ENCODE peak calls at places on chromosomes 1 and 21, in seven cellular contexts. Y is K562, Q is HepG2, E is H1, N is GM12878, J is SK-N-SH, W is HCT116. R is an unnamed sample.

GRCh38 chr1:38347446-38348175 is 301.0 kb upstream of the POU3F1 start:
- DNase-seq in J (no peak), Q (no peak), Y (no peak), W (no peak), E (no peak), N (no peak), R (no peak)

GRCh38 chr1:232252719-232253118 is 377.2 kb downstream of the SIPA1L2 start:
- DNase-seq in N (no peak), J (no peak), Q (no peak), Y (no peak), E (no peak), W (no peak), R (peak)

GRCh38 chr1:47991187-47991586 is 6.0 kb downstream of the TRABD2B start:
- DNase-seq in J (no peak), Y (no peak), N (no peak), Q (no peak), E (no peak), W (peak), R (no peak)

GRCh38 chr1:150511551-150511950 is 3.6 kb downstream of the ECM1 start:
- DNase-seq in W (no peak), Y (no peak), E (no peak), J (no peak), Q (no peak), N (no peak), R (no peak)

GRCh38 chr1:202618387-202619022 is 91.7 kb downstream of the SYT2 start:
- DNase-seq in E (no peak), J (no peak), N (no peak), Y (no peak), Q (no peak), W (no peak), R (no peak)

GRCh38 chr1:245007686-245008085 is 143.3 kb upstream of the HNRNPU start:
- DNase-seq in N (no peak), Q (no peak), Y (no peak), W (no peak), E (no peak), J (no peak), R (no peak)

GRCh38 chr1:40717065-40717464 is 25.6 kb downstream of the NFYC start:
- DNase-seq in W (no peak), N (no peak), Q (no peak), J (no peak), E (no peak), Y (no peak), R (no peak)

GRCh38 chr1:8763888-8764287 is 53.6 kb downstream of the RERE start:
- DNase-seq in W (no peak), Q (no peak), N (peak), E (no peak), J (no peak), Y (peak), R (no peak)

GRCh38 chr1:41619511-41620364 is 135.3 kb upstream of the EDN2 start:
- DNase-seq in J (no peak), N (no peak), W (no peak), Q (no peak), E (peak), Y (no peak), R (no peak)

GRCh38 chr21:38080888-38081287 is 164.6 kb upstream of the KCNJ6 start:
- DNase-seq in N (no peak), W (no peak), Q (no peak), E (no peak), Y (no peak), J (no peak), R (no peak)

GRCh38 chr21:44425895-44426662 is 29.2 kb upstream of the LRRC3 start:
- DNase-seq in N (no peak), E (no peak), J (no peak), Q (no peak), W (no peak), Y (no peak), R (no peak)

GRCh38 chr1:87578464-87578863 is 249.8 kb downstream of the LMO4 start:
- DNase-seq in Y (no peak), N (no peak), Q (no peak), W (no peak), J (no peak), E (no peak), R (no peak)

GRCh38 chr1:21340230-21340564 is 49.9 kb upstream of the ECE1 start:
- DNase-seq in Q (no peak), E (no peak), J (no peak), W (no peak), Y (no peak), N (no peak), R (no peak)

GRCh38 chr1:76607712-76608111 is 259.6 kb upstream of the ST6GALNAC5 start:
- DNase-seq in W (no peak), E (no peak), N (no peak), Y (no peak), J (no peak), Q (no peak), R (no peak)

GRCh38 chr21:29114765-29115164 is 15.7 kb upstream of the MAP3K7CL start:
- DNase-seq in W (peak), Y (no peak), E (no peak), Q (no peak), N (no peak), J (no peak), R (peak)

GRCh38 chr21:44517175-44517899 is 22.7 kb downstream of the KRTAP10-1 start:
- DNase-seq in Q (peak), W (peak), J (peak), N (peak), Y (peak), E (no peak), R (peak)

GRCh38 chr1:35062518-35063196 is 16.5 kb upstream of the ZMYM1 start:
- DNase-seq in Y (no peak), E (no peak), Q (no peak), W (no peak), N (peak), J (peak), R (no peak)

GRCh38 chr1:101235696-101236545 is 898 bp upstream of the S1PR1 start:
- DNase-seq in Q (no peak), Y (no peak), N (peak), W (no peak), E (peak), J (peak), R (no peak)

GRCh38 chr1:2213576-2214505 is 14.3 kb upstream of the SKI start:
- DNase-seq in Y (no peak), Q (no peak), N (no peak), W (no peak), J (no peak), E (no peak), R (no peak)

GRCh38 chr1:156006666-156007376 is 13.9 kb downstream of the SSR2 start:
- DNase-seq in J (no peak), W (no peak), E (no peak), Q (no peak), Y (no peak), N (no peak), R (no peak)

GRCh38 chr1:41122851-41123518 is 101.5 kb upstream of the SLFNL1 start:
- DNase-seq in E (no peak), Y (peak), Q (peak), J (peak), N (no peak), W (peak), R (peak)

GRCh38 chr1:173152585-173152984 is 54.5 kb downstream of the TNFSF4 start:
- DNase-seq in W (no peak), Q (no peak), Y (no peak), J (no peak), E (no peak), N (no peak), R (no peak)

GRCh38 chr1:66380452-66381212 is 153.3 kb upstream of the SGIP1 start:
- DNase-seq in W (no peak), Y (no peak), N (peak), J (no peak), Q (no peak), E (no peak), R (no peak)

DNA sequence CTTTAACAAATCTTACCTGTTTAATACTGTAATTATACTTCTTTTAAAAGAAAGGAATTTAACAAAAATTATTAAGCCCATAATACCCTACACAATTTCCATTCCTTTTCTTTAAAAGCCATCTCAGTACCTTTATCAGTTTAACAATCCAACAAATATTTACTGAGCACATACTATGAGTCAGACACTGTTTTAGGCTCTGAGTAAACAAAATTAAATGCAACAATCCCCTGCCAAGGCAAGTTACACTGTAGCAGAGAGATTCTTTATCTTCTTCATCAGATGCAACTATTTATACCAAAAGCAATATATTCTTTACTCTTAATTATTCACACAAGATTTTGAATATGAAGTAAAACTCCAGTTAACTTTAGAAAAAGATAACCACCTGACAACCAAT is 12.0 kb downstream of the DENND1B start:
- DNase-seq in N (no peak), W (no peak), E (no peak), J (no peak), Y (no peak), Q (peak), R (no peak)
- TF ChIP-seq YY1 in N (no peak), W (no peak), E (no peak), J (no peak), Y (no peak), Q (no peak), R (no peak)

GRCh38 chr1:114033219-114033706 is 54.0 kb downstream of the OLFML3 start:
- DNase-seq in Q (peak), J (peak), E (peak), N (no peak), Y (peak), W (peak), R (no peak)
- TF ChIP-seq YY1 in Q (no peak), J (no peak), E (peak), N (no peak), Y (no peak), W (no peak), R (no peak)

GRCh38 chr1:167909691-167910180 is 4.2 kb downstream of the ADCY10 start:
- DNase-seq in Q (no peak), J (no peak), E (no peak), W (no peak), N (no peak), Y (no peak), R (no peak)

GRCh38 chr1:167905671-167906070 is 8.3 kb downstream of the ADCY10 start:
- DNase-seq in Q (no peak), N (no peak), J (no peak), E (no peak), Y (no peak), W (no peak), R (no peak)

GRCh38 chr1:167904641-167905040 is 9.3 kb downstream of the ADCY10 start:
- DNase-seq in W (no peak), Y (no peak), Q (no peak), E (no peak), J (no peak), N (no peak), R (peak)

GRCh38 chr1:167900907-167901306 is 13.0 kb downstream of the ADCY10 start:
- DNase-seq in N (no peak), Q (no peak), Y (no peak), W (no peak), E (no peak), J (no peak), R (no peak)

DNA sequence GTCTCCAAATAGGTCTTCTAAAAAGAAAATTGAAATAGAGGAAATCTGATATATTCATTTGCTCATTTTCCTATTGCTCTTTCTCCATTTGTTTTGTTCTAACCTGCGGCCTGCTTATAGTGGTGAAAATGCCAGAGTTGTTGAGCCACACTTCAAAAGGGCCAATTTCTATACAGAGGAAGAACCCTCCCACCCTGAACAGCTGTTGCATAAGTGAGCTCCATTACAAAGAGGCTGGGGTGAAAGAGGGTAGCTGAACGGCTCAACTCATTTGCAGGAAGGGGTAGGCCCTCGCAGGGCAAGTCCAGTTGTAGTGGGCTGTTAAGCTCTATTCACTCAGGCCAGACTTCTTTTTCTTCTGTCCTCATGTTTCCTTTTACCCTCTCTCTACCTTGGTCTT is 8.8 kb downstream of the ADCY10 start:
- DNase-seq in N (no peak), W (no peak), J (no peak), Q (peak), E (no peak), Y (no peak), R (peak)
- TF ChIP-seq YY1 in N (no peak), W (no peak), J (no peak), Q (no peak), E (no peak), Y (no peak), R (no peak)

DNA sequence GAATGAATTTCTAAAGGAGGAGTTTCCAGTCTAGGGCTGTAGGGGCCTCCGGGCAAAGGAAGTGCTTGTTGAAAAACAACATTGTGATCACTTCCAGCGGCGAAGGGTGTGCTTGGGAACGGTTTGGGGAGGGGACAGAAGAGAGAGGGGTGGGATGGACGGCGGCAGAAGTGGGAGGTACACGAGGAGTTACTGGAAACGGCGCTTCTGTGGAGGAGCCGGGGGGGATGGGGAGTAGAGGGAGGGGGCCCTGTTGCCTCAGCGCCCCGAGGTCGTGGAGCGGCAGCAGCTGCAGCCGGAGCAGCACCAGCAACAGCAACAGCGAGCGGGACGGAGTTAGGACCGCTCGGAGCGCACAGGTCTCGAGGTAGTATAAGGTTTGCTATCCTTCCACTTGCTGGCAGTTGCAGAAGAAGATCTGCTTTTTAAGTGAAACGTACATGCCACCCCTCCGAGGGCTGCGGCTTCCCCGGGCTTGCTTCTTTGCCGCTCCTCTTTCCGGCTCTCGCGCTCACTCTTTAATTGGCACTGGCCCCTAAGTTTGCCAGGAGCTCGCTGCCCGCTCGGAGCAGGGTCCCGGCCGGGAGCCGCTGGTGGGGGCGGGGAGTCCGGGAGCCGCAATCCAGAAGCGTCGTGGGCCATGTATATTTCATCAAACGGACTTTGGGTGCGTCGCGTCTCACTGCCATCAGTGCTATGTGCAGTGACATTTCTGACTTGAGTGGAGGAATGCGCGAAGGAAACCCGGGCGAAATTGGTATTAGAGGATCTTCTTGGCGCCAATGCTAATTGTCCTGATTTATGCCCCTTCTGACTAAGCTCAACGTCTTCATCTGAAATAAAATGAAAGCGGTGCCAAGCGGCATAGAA is 771 bp upstream of the NTNG1 start:
- DNase-seq in Q (no peak), Y (no peak), W (no peak), N (no peak), J (peak), E (peak), R (peak)
- TF ChIP-seq YY1 in Q (no peak), Y (no peak), W (no peak), N (no peak), J (no peak), E (no peak), R (no peak)